ENCODE peak calls at places on chromosomes 13 and 19, in ten cellular contexts. V, Q, I, Z, P, F, O, M, A and Y are unnamed samples.
A peak's percentile ranks its signal among the peaks of the same experiment; 100 is the strongest.

GRCh38 chr13:59890064-59890463 is 273.7 kb downstream of the DIAPH3 start:
- DNase-seq in V (no peak), Q (no peak), I (no peak), Z (no peak), P (no peak), F (no peak), O (no peak), M (no peak), A (no peak), Y (no peak)

GRCh38 chr19:3057275-3057714 is 5.0 kb downstream of the TLE5 start:
- DNase-seq in V (peak; percentile 90), Q (no peak), I (peak; percentile 73), Z (no peak), P (peak; percentile 97), F (no peak), O (no peak), M (no peak), A (peak; percentile 93), Y (peak; percentile 83)

GRCh38 chr19:39705578-39706188 is 1.4 kb downstream of the LGALS14 start:
- DNase-seq in V (no peak), Q (peak; percentile 7), I (no peak), Z (no peak), P (no peak), F (no peak), O (no peak), M (no peak), A (no peak), Y (no peak)

GRCh38 chr19:3367572-3368440 is 1.4 kb downstream of the NFIC start:
- DNase-seq in V (no peak), Q (peak; percentile 81), I (no peak), Z (peak; percentile 56), P (no peak), F (no peak), O (no peak), M (no peak), A (no peak), Y (no peak)

GRCh38 chr19:4988770-4989251 is 19.9 kb downstream of the KDM4B start:
- DNase-seq in V (no peak), Q (no peak), I (peak; percentile 45), Z (no peak), P (peak; percentile 90), F (no peak), O (no peak), M (no peak), A (no peak), Y (no peak)

GRCh38 chr13:76693086-76693485 is 193.1 kb downstream of the KCTD12 start:
- DNase-seq in V (no peak), Q (no peak), I (no peak), Z (no peak), P (no peak), F (no peak), O (no peak), M (no peak), A (no peak), Y (no peak)

GRCh38 chr19:45340232-45340898 is at the start of gene KLC3:
- DNase-seq in V (peak; percentile 68), Q (no peak), I (peak; percentile 61), Z (peak; percentile 70), P (no peak), F (no peak), O (peak; percentile 27), M (peak; percentile 67), A (peak; percentile 75), Y (no peak)

GRCh38 chr19:56294557-56294956 is 20.1 kb downstream of the ZSCAN5A start:
- DNase-seq in V (no peak), Q (no peak), I (no peak), Z (no peak), P (no peak), F (no peak), O (no peak), M (no peak), A (no peak), Y (no peak)

GRCh38 chr13:26880741-26881140 is 120.2 kb upstream of the GPR12 start:
- DNase-seq in V (no peak), Q (no peak), I (no peak), Z (no peak), P (no peak), F (no peak), O (no peak), M (no peak), A (no peak), Y (no peak)

GRCh38 chr13:31042501-31043165 is 110.2 kb downstream of the TEX26 start:
- DNase-seq in V (no peak), Q (peak; percentile 31), I (no peak), Z (no peak), P (no peak), F (no peak), O (no peak), M (no peak), A (no peak), Y (no peak)

GRCh38 chr13:107838592-107839161 is 376.7 kb downstream of the LIG4 start:
- DNase-seq in V (no peak), Q (no peak), I (no peak), Z (no peak), P (no peak), F (no peak), O (no peak), M (peak; percentile 34), A (no peak), Y (no peak)

GRCh38 chr13:44374348-44374712 is 706 bp downstream of the SERP2 start:
- DNase-seq in V (no peak), Q (no peak), I (no peak), Z (no peak), P (no peak), F (no peak), O (no peak), M (no peak), A (no peak), Y (no peak)

GRCh38 chr13:39895254-39895653 is 239.8 kb downstream of the COG6 start:
- DNase-seq in V (no peak), Q (no peak), I (no peak), Z (no peak), P (no peak), F (no peak), O (no peak), M (no peak), A (no peak), Y (no peak)

GRCh38 chr13:47178090-47178950 is 281.5 kb upstream of the HTR2A start:
- DNase-seq in V (no peak), Q (peak; percentile 93), I (no peak), Z (no peak), P (no peak), F (no peak), O (no peak), M (no peak), A (no peak), Y (no peak)

GRCh38 chr13:96091932-96092253 is 2.0 kb downstream of the HS6ST3 start:
- DNase-seq in V (no peak), Q (no peak), I (no peak), Z (no peak), P (no peak), F (no peak), O (no peak), M (no peak), A (no peak), Y (no peak)

GRCh38 chr13:96090240-96091101 is 564 bp downstream of the HS6ST3 start:
- DNase-seq in V (no peak), Q (no peak), I (no peak), Z (peak; percentile 81), P (no peak), F (no peak), O (no peak), M (peak; percentile 68), A (peak; percentile 28), Y (no peak)

GRCh38 chr13:96093296-96094006 is 3.5 kb downstream of the HS6ST3 start:
- DNase-seq in V (no peak), Q (no peak), I (no peak), Z (no peak), P (no peak), F (no peak), O (no peak), M (no peak), A (no peak), Y (no peak)

GRCh38 chr13:96089749-96090239 is at the start of gene HS6ST3:
- DNase-seq in V (no peak), Q (peak; percentile 20), I (no peak), Z (peak; percentile 79), P (no peak), F (no peak), O (peak; percentile 10), M (peak; percentile 75), A (peak; percentile 73), Y (peak; percentile 58)

DNA sequence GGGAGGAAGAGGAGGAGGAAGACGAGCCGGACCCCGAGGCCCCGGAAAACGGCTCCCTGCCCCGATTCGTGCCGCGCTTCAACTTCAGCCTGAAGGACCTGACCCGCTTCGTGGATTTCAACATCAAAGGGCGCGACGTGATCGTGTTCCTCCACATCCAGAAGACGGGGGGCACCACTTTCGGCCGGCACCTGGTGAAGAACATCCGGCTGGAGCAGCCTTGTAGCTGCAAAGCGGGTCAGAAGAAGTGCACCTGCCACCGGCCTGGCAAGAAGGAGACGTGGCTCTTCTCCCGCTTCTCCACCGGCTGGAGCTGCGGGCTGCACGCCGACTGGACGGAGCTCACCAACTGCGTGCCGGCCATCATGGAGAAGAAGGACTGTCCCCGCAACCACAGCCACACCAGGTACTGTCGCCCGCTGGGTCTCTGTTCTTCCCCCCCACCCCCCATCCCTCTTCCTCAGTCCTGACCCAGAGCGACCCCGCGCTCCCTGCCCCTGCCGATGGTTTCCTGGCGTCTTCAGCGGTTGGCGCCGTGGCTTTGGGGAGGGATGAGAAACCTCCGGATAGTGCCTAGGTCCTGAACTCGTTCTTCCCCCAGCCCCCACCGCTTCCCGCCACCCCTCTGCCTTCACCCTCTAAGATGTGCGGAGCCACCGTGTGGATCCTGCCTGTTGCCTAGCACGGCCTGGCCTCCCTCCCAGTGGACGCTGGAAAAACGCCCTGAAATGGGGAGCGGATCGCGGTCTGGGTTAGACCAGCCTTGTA is 1.4 kb downstream of the HS6ST3 start:
- DNase-seq in V (no peak), Q (no peak), I (no peak), Z (peak; percentile 46), P (no peak), F (no peak), O (no peak), M (peak; percentile 67), A (peak; percentile 33), Y (peak; percentile 75)
- H3K4me3 ChIP-seq in V (no peak overlapping the region), Q (no peak overlapping the region), I (peak overlapping the region; percentile 18), Z (peak overlapping the region; percentile 53), P (peak overlapping the region; percentile 37), F (peak overlapping the region; percentile 56), O (no peak overlapping the region), M (peak overlapping the region; percentile 71), A (peak overlapping the region; percentile 54), Y (peak overlapping the region; percentile 63)

GRCh38 chr13:29791997-29792775 is 58.2 kb downstream of the UBL3 start:
- DNase-seq in V (no peak), Q (no peak), I (no peak), Z (no peak), P (no peak), F (no peak), O (no peak), M (no peak), A (no peak), Y (no peak)
- TF ChIP-seq POLR2AphosphoS5 in V (no peak), Q (no peak), I (no peak), Z (no peak), P (no peak), F (no peak), O (no peak), M (no peak), A (no peak), Y (no peak)

GRCh38 chr19:12092065-12092867 is 27.7 kb downstream of the ZNF844 start:
- DNase-seq in V (peak; percentile 93), Q (peak; percentile 94), I (peak; percentile 78), Z (no peak), P (peak; percentile 92), F (peak; percentile 96), O (no peak), M (peak; percentile 97), A (peak; percentile 80), Y (peak; percentile 93)
- H3K4me3 ChIP-seq in V (peak overlapping the region; percentile 70), Q (peak overlapping the region; percentile 21), I (peak overlapping the region; percentile 43), Z (no peak overlapping the region), P (peak overlapping the region; percentile 70), F (peak overlapping the region; percentile 74), O (no peak overlapping the region), M (peak overlapping the region; percentile 88), A (peak overlapping the region; percentile 67), Y (peak overlapping the region; percentile 60)

GRCh38 chr19:35628565-35629331 is at the start of gene RBM42:
- DNase-seq in V (peak; percentile 96), Q (peak; percentile 99), I (peak; percentile 97), Z (peak; percentile 98), P (peak; percentile 99), F (peak; percentile 100), O (peak; percentile 99), M (peak; percentile 99), A (peak; percentile 96), Y (peak; percentile 98)
- TF ChIP-seq POLR2AphosphoS5 in V (peak; percentile 98), Q (peak; percentile 54), I (peak; percentile 95), Z (peak; percentile 43), P (peak; percentile 85), F (peak; percentile 95), O (peak; percentile 69), M (peak; percentile 71), A (peak; percentile 83), Y (peak; percentile 73)